ENCODE peak calls at places on chromosomes 11 and 22, in nine cellular contexts. One of them, this sample, is unnamed.

GRCh38 chr11:119777940-119778339 is 48.9 kb upstream of the NECTIN1 start:
- DNase-seq in H1: no peak
- DNase-seq in GM12878: no peak
- DNase-seq in A549: no peak
- DNase-seq in endothelial cell of umbilical vein: no peak
- DNase-seq in HepG2: no peak
- DNase-seq in SK-N-SH: no peak
- DNase-seq in HCT116: no peak
- DNase-seq in K562: no peak
- DNase-seq in this sample: no peak

GRCh38 chr11:73753938-73754337 is 6.9 kb downstream of the RAB6A start:
- DNase-seq in endothelial cell of umbilical vein: no peak
- DNase-seq in K562: no peak
- DNase-seq in SK-N-SH: no peak
- DNase-seq in HCT116: no peak
- DNase-seq in HepG2: peak
- DNase-seq in H1: no peak
- DNase-seq in A549: no peak
- DNase-seq in GM12878: no peak
- DNase-seq in this sample: no peak

GRCh38 chr11:9219572-9219971 is 45.6 kb downstream of the DENND5A start:
- DNase-seq in K562: no peak
- DNase-seq in GM12878: no peak
- DNase-seq in H1: peak
- DNase-seq in A549: peak
- DNase-seq in SK-N-SH: no peak
- DNase-seq in HepG2: no peak
- DNase-seq in HCT116: no peak
- DNase-seq in endothelial cell of umbilical vein: no peak
- DNase-seq in this sample: peak

GRCh38 chr11:106986261-106986660 is 32.0 kb downstream of the GUCY1A2 start:
- DNase-seq in HepG2: no peak
- DNase-seq in HCT116: no peak
- DNase-seq in SK-N-SH: no peak
- DNase-seq in GM12878: no peak
- DNase-seq in H1: no peak
- DNase-seq in endothelial cell of umbilical vein: no peak
- DNase-seq in K562: no peak
- DNase-seq in A549: no peak
- DNase-seq in this sample: no peak

GRCh38 chr11:94851864-94852581 is 83.9 kb downstream of the AMOTL1 start:
- DNase-seq in HepG2: no peak
- DNase-seq in K562: no peak
- DNase-seq in SK-N-SH: no peak
- DNase-seq in H1: no peak
- DNase-seq in endothelial cell of umbilical vein: no peak
- DNase-seq in GM12878: no peak
- DNase-seq in A549: no peak
- DNase-seq in HCT116: no peak
- DNase-seq in this sample: no peak

GRCh38 chr22:23218053-23218866 is 38.0 kb downstream of the BCR start:
- DNase-seq in GM12878: no peak
- DNase-seq in HepG2: no peak
- DNase-seq in K562: peak
- DNase-seq in endothelial cell of umbilical vein: no peak
- DNase-seq in HCT116: no peak
- DNase-seq in H1: no peak
- DNase-seq in A549: no peak
- DNase-seq in SK-N-SH: no peak
- DNase-seq in this sample: no peak

GRCh38 chr22:48398181-48398905 is 1429.3 kb downstream of the BRD1 start:
- DNase-seq in HepG2: no peak
- DNase-seq in GM12878: no peak
- DNase-seq in K562: no peak
- DNase-seq in endothelial cell of umbilical vein: no peak
- DNase-seq in A549: no peak
- DNase-seq in HCT116: no peak
- DNase-seq in H1: peak
- DNase-seq in SK-N-SH: no peak
- DNase-seq in this sample: no peak

GRCh38 chr11:107741044-107741823 is 29.4 kb upstream of the SLN start:
- DNase-seq in GM12878: peak
- DNase-seq in K562: peak
- DNase-seq in SK-N-SH: peak
- DNase-seq in HepG2: peak
- DNase-seq in A549: peak
- DNase-seq in HCT116: peak
- DNase-seq in endothelial cell of umbilical vein: peak
- DNase-seq in H1: peak
- DNase-seq in this sample: peak

GRCh38 chr11:130592056-130592455 is 143.6 kb downstream of the ADAMTS15 start:
- DNase-seq in K562: no peak
- DNase-seq in HCT116: no peak
- DNase-seq in A549: no peak
- DNase-seq in endothelial cell of umbilical vein: peak
- DNase-seq in HepG2: no peak
- DNase-seq in SK-N-SH: no peak
- DNase-seq in H1: no peak
- DNase-seq in GM12878: no peak
- DNase-seq in this sample: no peak

GRCh38 chr11:10550503-10550902 is 9.5 kb upstream of the RNF141 start:
- DNase-seq in A549: peak
- DNase-seq in H1: no peak
- DNase-seq in HCT116: no peak
- DNase-seq in endothelial cell of umbilical vein: peak
- DNase-seq in GM12878: no peak
- DNase-seq in HepG2: peak
- DNase-seq in SK-N-SH: no peak
- DNase-seq in K562: no peak
- DNase-seq in this sample: no peak

GRCh38 chr11:2529636-2530035 is 84.8 kb downstream of the KCNQ1 start:
- DNase-seq in H1: no peak
- DNase-seq in SK-N-SH: no peak
- DNase-seq in endothelial cell of umbilical vein: no peak
- DNase-seq in HepG2: no peak
- DNase-seq in K562: no peak
- DNase-seq in GM12878: no peak
- DNase-seq in HCT116: no peak
- DNase-seq in A549: no peak
- DNase-seq in this sample: no peak

GRCh38 chr22:24975813-24976341 is 23.4 kb downstream of the KIAA1671 start:
- DNase-seq in A549: no peak
- DNase-seq in K562: no peak
- DNase-seq in endothelial cell of umbilical vein: no peak
- DNase-seq in HCT116: no peak
- DNase-seq in HepG2: no peak
- DNase-seq in SK-N-SH: no peak
- DNase-seq in GM12878: no peak
- DNase-seq in H1: no peak
- DNase-seq in this sample: no peak

GRCh38 chr11:67562951-67563350 is 20.7 kb upstream of the GSTP1 start:
- DNase-seq in SK-N-SH: no peak
- DNase-seq in K562: no peak
- DNase-seq in H1: no peak
- DNase-seq in A549: no peak
- DNase-seq in GM12878: no peak
- DNase-seq in endothelial cell of umbilical vein: no peak
- DNase-seq in HCT116: no peak
- DNase-seq in HepG2: no peak
- DNase-seq in this sample: no peak

GRCh38 chr11:19777342-19778102 is 64.9 kb downstream of the NAV2 start:
- DNase-seq in SK-N-SH: no peak
- DNase-seq in A549: peak
- DNase-seq in GM12878: peak
- DNase-seq in endothelial cell of umbilical vein: peak
- DNase-seq in H1: no peak
- DNase-seq in HCT116: no peak
- DNase-seq in HepG2: peak
- DNase-seq in K562: no peak
- DNase-seq in this sample: no peak

GRCh38 chr11:38019072-38019775 is 1421.2 kb upstream of the RAG2 start:
- DNase-seq in K562: no peak
- DNase-seq in SK-N-SH: no peak
- DNase-seq in GM12878: no peak
- DNase-seq in endothelial cell of umbilical vein: no peak
- DNase-seq in H1: peak
- DNase-seq in HCT116: no peak
- DNase-seq in A549: peak
- DNase-seq in HepG2: peak
- DNase-seq in this sample: peak

DNA sequence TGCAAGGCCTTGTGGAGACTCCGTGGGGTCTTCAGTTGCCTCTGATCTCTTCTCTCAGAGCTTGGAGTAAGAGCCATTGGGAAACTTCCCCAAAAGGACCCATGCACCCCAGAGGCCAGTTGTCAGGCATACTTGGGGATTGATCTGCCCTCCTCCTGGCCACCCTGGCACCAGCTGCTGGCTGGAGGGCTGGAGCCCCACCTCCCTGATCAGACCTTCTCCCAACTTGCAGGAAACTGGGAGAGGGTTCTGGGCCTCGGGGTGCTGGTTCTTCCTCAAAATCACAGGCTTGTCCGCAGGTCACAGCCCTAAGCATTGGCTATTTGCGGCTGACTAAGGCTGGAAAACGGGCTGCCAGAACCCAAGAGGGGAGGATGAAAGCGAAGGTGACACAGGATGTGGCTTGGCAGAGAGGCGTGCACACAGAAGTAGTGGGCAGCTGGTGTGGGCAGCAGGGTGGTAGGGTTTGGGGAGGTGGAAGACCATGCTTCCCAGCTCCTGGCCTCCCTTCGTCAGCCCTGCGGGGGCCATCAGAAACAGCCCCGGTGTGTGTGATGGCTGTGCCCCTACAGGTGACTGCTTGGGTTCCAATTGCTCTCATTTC is 1.3 kb upstream of the DGKZ start:
- DNase-seq in SK-N-SH: no peak
- DNase-seq in A549: no peak
- DNase-seq in GM12878: no peak
- DNase-seq in K562: no peak
- DNase-seq in HCT116: no peak
- DNase-seq in H1: no peak
- DNase-seq in endothelial cell of umbilical vein: no peak
- DNase-seq in HepG2: no peak
- DNase-seq in this sample: peak
- H3K4me3 ChIP-seq in SK-N-SH: no peak
- H3K4me3 ChIP-seq in A549: no peak
- H3K4me3 ChIP-seq in GM12878: peak
- H3K4me3 ChIP-seq in K562: no peak
- H3K4me3 ChIP-seq in HCT116: no peak
- H3K4me3 ChIP-seq in H1: no peak
- H3K4me3 ChIP-seq in endothelial cell of umbilical vein: peak
- H3K4me3 ChIP-seq in HepG2: no peak
- H3K4me3 ChIP-seq in this sample: peak

GRCh38 chr11:48105096-48105990 is 111.3 kb upstream of the OR4B1 start:
- DNase-seq in H1: no peak
- DNase-seq in SK-N-SH: no peak
- DNase-seq in A549: no peak
- DNase-seq in GM12878: no peak
- DNase-seq in K562: no peak
- DNase-seq in endothelial cell of umbilical vein: no peak
- DNase-seq in HCT116: no peak
- DNase-seq in HepG2: no peak
- DNase-seq in this sample: no peak

GRCh38 chr11:48108231-48109045 is 108.2 kb upstream of the OR4B1 start:
- DNase-seq in K562: no peak
- DNase-seq in SK-N-SH: no peak
- DNase-seq in GM12878: no peak
- DNase-seq in HepG2: no peak
- DNase-seq in endothelial cell of umbilical vein: no peak
- DNase-seq in H1: peak
- DNase-seq in A549: no peak
- DNase-seq in HCT116: no peak
- DNase-seq in this sample: peak

GRCh38 chr11:48106166-48106565 is 110.4 kb upstream of the OR4B1 start:
- DNase-seq in SK-N-SH: no peak
- DNase-seq in H1: no peak
- DNase-seq in HepG2: no peak
- DNase-seq in A549: no peak
- DNase-seq in K562: no peak
- DNase-seq in endothelial cell of umbilical vein: no peak
- DNase-seq in HCT116: no peak
- DNase-seq in GM12878: no peak
- DNase-seq in this sample: no peak

GRCh38 chr11:48109046-48109666 is 107.5 kb upstream of the OR4B1 start:
- DNase-seq in H1: peak
- DNase-seq in GM12878: no peak
- DNase-seq in HepG2: peak
- DNase-seq in HCT116: peak
- DNase-seq in endothelial cell of umbilical vein: peak
- DNase-seq in SK-N-SH: no peak
- DNase-seq in A549: peak
- DNase-seq in K562: peak
- DNase-seq in this sample: peak

DNA sequence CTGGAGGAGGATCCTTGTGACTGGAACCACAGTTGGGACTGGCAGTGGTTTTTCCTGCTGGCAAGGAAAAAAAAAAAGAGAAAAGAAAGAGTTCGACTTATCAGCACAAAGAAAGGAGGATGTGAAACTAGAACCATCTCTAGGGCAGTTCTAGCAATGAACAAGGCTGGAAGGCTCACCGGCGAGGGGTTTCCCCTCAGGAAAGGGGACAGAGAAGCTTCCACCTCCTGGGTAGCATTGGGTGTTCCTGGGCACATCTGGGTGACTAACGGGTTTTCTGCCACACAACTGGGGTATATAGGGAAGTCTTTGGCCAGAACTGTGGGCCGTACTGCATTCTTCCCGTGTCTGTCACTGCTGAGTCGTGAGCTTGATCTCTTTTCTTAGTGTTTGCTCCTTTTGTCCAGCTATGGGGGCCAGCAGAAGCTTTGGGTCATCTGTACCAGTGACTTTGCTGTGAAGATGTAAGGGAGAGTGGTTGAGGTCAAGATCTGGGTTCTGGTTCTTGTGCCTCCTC is 109.4 kb upstream of the OR4B1 start:
- DNase-seq in GM12878: peak
- DNase-seq in SK-N-SH: no peak
- DNase-seq in endothelial cell of umbilical vein: no peak
- DNase-seq in HCT116: no peak
- DNase-seq in H1: no peak
- DNase-seq in A549: no peak
- DNase-seq in K562: no peak
- DNase-seq in HepG2: no peak
- DNase-seq in this sample: peak
- TF ChIP-seq MAX in GM12878: no peak
- TF ChIP-seq MAX in SK-N-SH: no peak
- TF ChIP-seq MAX in endothelial cell of umbilical vein: no peak
- TF ChIP-seq MAX in HCT116: no peak
- TF ChIP-seq MAX in H1: no peak
- TF ChIP-seq MAX in A549: no peak
- TF ChIP-seq MAX in K562: no peak
- TF ChIP-seq MAX in HepG2: no peak
- TF ChIP-seq MAX in this sample: no peak

GRCh38 chr22:36022697-36023096 is 5.9 kb downstream of the RBFOX2 start:
- DNase-seq in HepG2: no peak
- DNase-seq in H1: no peak
- DNase-seq in endothelial cell of umbilical vein: no peak
- DNase-seq in A549: no peak
- DNase-seq in SK-N-SH: no peak
- DNase-seq in GM12878: no peak
- DNase-seq in HCT116: no peak
- DNase-seq in K562: no peak
- DNase-seq in this sample: no peak
- H3K4me3 ChIP-seq in HepG2: no peak
- H3K4me3 ChIP-seq in H1: no peak
- H3K4me3 ChIP-seq in endothelial cell of umbilical vein: no peak
- H3K4me3 ChIP-seq in A549: no peak
- H3K4me3 ChIP-seq in SK-N-SH: no peak
- H3K4me3 ChIP-seq in GM12878: no peak
- H3K4me3 ChIP-seq in HCT116: no peak
- H3K4me3 ChIP-seq in K562: no peak
- H3K4me3 ChIP-seq in this sample: no peak

GRCh38 chr11:93225642-93226041 is 27.9 kb upstream of the SLC36A4 start:
- DNase-seq in SK-N-SH: peak
- DNase-seq in H1: no peak
- DNase-seq in HepG2: no peak
- DNase-seq in HCT116: peak
- DNase-seq in endothelial cell of umbilical vein: peak
- DNase-seq in GM12878: no peak
- DNase-seq in K562: no peak
- DNase-seq in A549: peak
- DNase-seq in this sample: peak
- TF ChIP-seq MAX in SK-N-SH: no peak
- TF ChIP-seq MAX in H1: no peak
- TF ChIP-seq MAX in HepG2: no peak
- TF ChIP-seq MAX in HCT116: no peak
- TF ChIP-seq MAX in endothelial cell of umbilical vein: no peak
- TF ChIP-seq MAX in GM12878: no peak
- TF ChIP-seq MAX in K562: no peak
- TF ChIP-seq MAX in A549: no peak
- TF ChIP-seq MAX in this sample: no peak